ENCODE peak calls at places on chromosomes 11 and 22, in seven cellular contexts. One of them, this sample, is unnamed.
A peak's percentile ranks its signal among the peaks of the same experiment; 100 is the strongest.

GRCh38 chr11:121344824-121345223 is 52.3 kb downstream of the SC5D start:
- DNase-seq in HepG2: no peak
- DNase-seq in GM23338: no peak
- DNase-seq in astrocyte: no peak
- DNase-seq in IMR-90: no peak
- DNase-seq in HCT116: no peak
- DNase-seq in hepatocyte: no peak
- DNase-seq in this sample: no peak

GRCh38 chr11:120122921-120123683 is 14.8 kb downstream of the TRIM29 start:
- DNase-seq in HepG2: no peak
- DNase-seq in GM23338: no peak
- DNase-seq in astrocyte: no peak
- DNase-seq in IMR-90: no peak
- DNase-seq in HCT116: no peak
- DNase-seq in hepatocyte: no peak
- DNase-seq in this sample: no peak

GRCh38 chr11:105229758-105230157 is 90.2 kb upstream of the CARD18 start:
- DNase-seq in HepG2: no peak
- DNase-seq in GM23338: no peak
- DNase-seq in astrocyte: no peak
- DNase-seq in IMR-90: peak; percentile 34
- DNase-seq in HCT116: no peak
- DNase-seq in hepatocyte: no peak
- DNase-seq in this sample: no peak

GRCh38 chr11:19595499-19595839 is 117.2 kb upstream of the NAV2 start:
- DNase-seq in HepG2: no peak
- DNase-seq in GM23338: no peak
- DNase-seq in astrocyte: no peak
- DNase-seq in IMR-90: no peak
- DNase-seq in HCT116: no peak
- DNase-seq in hepatocyte: no peak
- DNase-seq in this sample: no peak

GRCh38 chr11:114877976-114878375 is 199.6 kb downstream of the NXPE2 start:
- DNase-seq in HepG2: no peak
- DNase-seq in GM23338: no peak
- DNase-seq in astrocyte: no peak
- DNase-seq in IMR-90: no peak
- DNase-seq in HCT116: no peak
- DNase-seq in hepatocyte: no peak
- DNase-seq in this sample: no peak

GRCh38 chr11:113644605-113645004 is 61.5 kb downstream of the TMPRSS5 start:
- DNase-seq in HepG2: no peak
- DNase-seq in GM23338: no peak
- DNase-seq in astrocyte: no peak
- DNase-seq in IMR-90: no peak
- DNase-seq in HCT116: no peak
- DNase-seq in hepatocyte: no peak
- DNase-seq in this sample: no peak

GRCh38 chr11:123630126-123630531 is 24.3 kb downstream of the SCN3B start:
- DNase-seq in HepG2: no peak
- DNase-seq in GM23338: no peak
- DNase-seq in astrocyte: no peak
- DNase-seq in IMR-90: no peak
- DNase-seq in HCT116: no peak
- DNase-seq in hepatocyte: no peak
- DNase-seq in this sample: no peak

GRCh38 chr22:37739000-37739399 is 42.2 kb downstream of the TRIOBP start:
- DNase-seq in HepG2: no peak
- DNase-seq in GM23338: no peak
- DNase-seq in astrocyte: no peak
- DNase-seq in IMR-90: peak; percentile 87
- DNase-seq in HCT116: no peak
- DNase-seq in hepatocyte: peak; percentile 63
- DNase-seq in this sample: no peak

GRCh38 chr22:48057116-48057835 is 1294.8 kb downstream of the TBC1D22A start:
- DNase-seq in HepG2: no peak
- DNase-seq in GM23338: no peak
- DNase-seq in astrocyte: no peak
- DNase-seq in IMR-90: no peak
- DNase-seq in HCT116: no peak
- DNase-seq in hepatocyte: no peak
- DNase-seq in this sample: no peak

GRCh38 chr11:119592642-119593041 is 136.4 kb downstream of the NECTIN1 start:
- DNase-seq in HepG2: no peak
- DNase-seq in GM23338: no peak
- DNase-seq in astrocyte: no peak
- DNase-seq in IMR-90: no peak
- DNase-seq in HCT116: no peak
- DNase-seq in hepatocyte: no peak
- DNase-seq in this sample: no peak

GRCh38 chr22:49473286-49473685 is 354.4 kb downstream of the BRD1 start:
- DNase-seq in HepG2: no peak
- DNase-seq in GM23338: no peak
- DNase-seq in astrocyte: no peak
- DNase-seq in IMR-90: no peak
- DNase-seq in HCT116: no peak
- DNase-seq in hepatocyte: no peak
- DNase-seq in this sample: no peak

GRCh38 chr22:37213941-37214340 is 1.7 kb upstream of the SSTR3 start:
- DNase-seq in HepG2: no peak
- DNase-seq in GM23338: no peak
- DNase-seq in astrocyte: no peak
- DNase-seq in IMR-90: no peak
- DNase-seq in HCT116: no peak
- DNase-seq in hepatocyte: no peak
- DNase-seq in this sample: no peak

GRCh38 chr11:68574308-68574707 is 110.0 kb upstream of the GAL start:
- DNase-seq in HepG2: no peak
- DNase-seq in GM23338: no peak
- DNase-seq in astrocyte: peak; percentile 54
- DNase-seq in IMR-90: peak; percentile 75
- DNase-seq in HCT116: no peak
- DNase-seq in hepatocyte: no peak
- DNase-seq in this sample: no peak

GRCh38 chr11:119764108-119764874 is 35.3 kb upstream of the NECTIN1 start:
- DNase-seq in HepG2: no peak
- DNase-seq in GM23338: peak; percentile 32
- DNase-seq in astrocyte: peak; percentile 72
- DNase-seq in IMR-90: peak; percentile 42
- DNase-seq in HCT116: no peak
- DNase-seq in hepatocyte: peak; percentile 62
- DNase-seq in this sample: no peak

GRCh38 chr11:112831969-112832368 is 129.3 kb upstream of the NCAM1 start:
- DNase-seq in HepG2: no peak
- DNase-seq in GM23338: no peak
- DNase-seq in astrocyte: no peak
- DNase-seq in IMR-90: no peak
- DNase-seq in HCT116: no peak
- DNase-seq in hepatocyte: no peak
- DNase-seq in this sample: no peak

GRCh38 chr22:23533328-23533762 is 46.7 kb downstream of the IGLL1 start:
- DNase-seq in HepG2: peak; percentile 59
- DNase-seq in GM23338: peak; percentile 91
- DNase-seq in astrocyte: no peak
- DNase-seq in IMR-90: peak; percentile 10
- DNase-seq in HCT116: no peak
- DNase-seq in hepatocyte: peak; percentile 84
- DNase-seq in this sample: peak; percentile 88

GRCh38 chr22:29202231-29203192 is 3.2 kb upstream of the EMID1 start:
- DNase-seq in HepG2: peak; percentile 38
- DNase-seq in GM23338: peak; percentile 68
- DNase-seq in astrocyte: peak; percentile 46
- DNase-seq in IMR-90: peak; percentile 55
- DNase-seq in HCT116: no peak
- DNase-seq in hepatocyte: no peak
- DNase-seq in this sample: peak; percentile 86

GRCh38 chr22:30947821-30948454 is 20.6 kb downstream of the MORC2 start:
- DNase-seq in HepG2: peak; percentile 26
- DNase-seq in GM23338: peak; percentile 48
- DNase-seq in astrocyte: peak; percentile 23
- DNase-seq in IMR-90: peak; percentile 70
- DNase-seq in HCT116: peak; percentile 16
- DNase-seq in hepatocyte: peak; percentile 70
- DNase-seq in this sample: peak; percentile 62

GRCh38 chr11:34576331-34576730 is 44.6 kb upstream of the EHF start:
- DNase-seq in HepG2: no peak
- DNase-seq in GM23338: no peak
- DNase-seq in astrocyte: peak; percentile 18
- DNase-seq in IMR-90: peak; percentile 11
- DNase-seq in HCT116: no peak
- DNase-seq in hepatocyte: no peak
- DNase-seq in this sample: no peak

GRCh38 chr11:110710520-110711381 is 1.5 kb downstream of the ARHGAP20 start:
- DNase-seq in HepG2: peak; percentile 9
- DNase-seq in GM23338: peak; percentile 62
- DNase-seq in astrocyte: peak; percentile 17
- DNase-seq in IMR-90: peak; percentile 51
- DNase-seq in HCT116: no peak
- DNase-seq in hepatocyte: peak; percentile 28
- DNase-seq in this sample: no peak

GRCh38 chr11:133197425-133197824 is 334.9 kb downstream of the OPCML start:
- DNase-seq in HepG2: no peak
- DNase-seq in GM23338: no peak
- DNase-seq in astrocyte: peak; percentile 5
- DNase-seq in IMR-90: no peak
- DNase-seq in HCT116: no peak
- DNase-seq in hepatocyte: no peak
- DNase-seq in this sample: no peak

GRCh38 chr11:57499983-57500461 is 15.5 kb downstream of the SLC43A1 start:
- DNase-seq in HepG2: no peak
- DNase-seq in GM23338: no peak
- DNase-seq in astrocyte: no peak
- DNase-seq in IMR-90: no peak
- DNase-seq in HCT116: no peak
- DNase-seq in hepatocyte: no peak
- DNase-seq in this sample: no peak
- H3K4me3 ChIP-seq in HepG2: no peak overlapping the region
- H3K4me3 ChIP-seq in GM23338: peak overlapping the region; percentile 42
- H3K4me3 ChIP-seq in astrocyte: peak overlapping the region; percentile 40
- H3K4me3 ChIP-seq in IMR-90: peak overlapping the region; percentile 23
- H3K4me3 ChIP-seq in HCT116: peak overlapping the region; percentile 49
- H3K4me3 ChIP-seq in hepatocyte: no peak overlapping the region
- H3K4me3 ChIP-seq in this sample: no peak overlapping the region

GRCh38 chr11:85656777-85657176 is 8.2 kb downstream of the CREBZF start:
- DNase-seq in HepG2: no peak
- DNase-seq in GM23338: no peak
- DNase-seq in astrocyte: no peak
- DNase-seq in IMR-90: no peak
- DNase-seq in HCT116: no peak
- DNase-seq in hepatocyte: no peak
- DNase-seq in this sample: no peak
- H4K20me1 ChIP-seq in HepG2: peaks cover 7% of the 10 kb centered on the region
- H4K20me1 ChIP-seq in GM23338: peaks cover 18% of the 10 kb centered on the region
- H4K20me1 ChIP-seq in astrocyte: peaks cover 46% of the 10 kb centered on the region
- H4K20me1 ChIP-seq in IMR-90: peaks cover 24% of the 10 kb centered on the region
- H4K20me1 ChIP-seq in HCT116: peaks cover 44% of the 10 kb centered on the region
- H4K20me1 ChIP-seq in hepatocyte: peaks cover 47% of the 10 kb centered on the region
- H4K20me1 ChIP-seq in this sample: peaks cover 30% of the 10 kb centered on the region

DNA sequence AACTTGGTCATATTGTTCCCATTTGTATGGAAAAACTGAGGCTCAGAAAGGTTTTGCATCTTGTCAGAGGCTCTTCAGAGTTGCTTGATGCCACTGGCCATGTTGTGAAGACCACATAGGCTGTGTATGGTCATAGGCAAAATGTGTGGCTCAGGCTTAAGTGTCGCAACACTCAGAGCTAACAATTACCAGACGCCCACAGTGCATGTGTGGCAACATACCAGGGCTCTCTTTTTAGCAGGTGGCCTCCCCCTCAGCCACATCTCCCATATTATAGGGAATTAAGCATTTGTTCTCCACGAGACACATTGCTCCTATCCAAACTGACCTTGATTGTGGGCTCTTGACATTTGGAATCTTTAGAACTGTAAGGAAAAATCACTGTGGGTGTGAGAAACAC is 802.5 kb downstream of the DLG2 start:
- DNase-seq in HepG2: no peak
- DNase-seq in GM23338: no peak
- DNase-seq in astrocyte: no peak
- DNase-seq in IMR-90: no peak
- DNase-seq in HCT116: no peak
- DNase-seq in hepatocyte: no peak
- DNase-seq in this sample: no peak
- H3K4me3 ChIP-seq in HepG2: no peak overlapping the region
- H3K4me3 ChIP-seq in GM23338: no peak overlapping the region
- H3K4me3 ChIP-seq in astrocyte: no peak overlapping the region
- H3K4me3 ChIP-seq in IMR-90: no peak overlapping the region
- H3K4me3 ChIP-seq in HCT116: no peak overlapping the region
- H3K4me3 ChIP-seq in hepatocyte: no peak overlapping the region
- H3K4me3 ChIP-seq in this sample: no peak overlapping the region

DNA sequence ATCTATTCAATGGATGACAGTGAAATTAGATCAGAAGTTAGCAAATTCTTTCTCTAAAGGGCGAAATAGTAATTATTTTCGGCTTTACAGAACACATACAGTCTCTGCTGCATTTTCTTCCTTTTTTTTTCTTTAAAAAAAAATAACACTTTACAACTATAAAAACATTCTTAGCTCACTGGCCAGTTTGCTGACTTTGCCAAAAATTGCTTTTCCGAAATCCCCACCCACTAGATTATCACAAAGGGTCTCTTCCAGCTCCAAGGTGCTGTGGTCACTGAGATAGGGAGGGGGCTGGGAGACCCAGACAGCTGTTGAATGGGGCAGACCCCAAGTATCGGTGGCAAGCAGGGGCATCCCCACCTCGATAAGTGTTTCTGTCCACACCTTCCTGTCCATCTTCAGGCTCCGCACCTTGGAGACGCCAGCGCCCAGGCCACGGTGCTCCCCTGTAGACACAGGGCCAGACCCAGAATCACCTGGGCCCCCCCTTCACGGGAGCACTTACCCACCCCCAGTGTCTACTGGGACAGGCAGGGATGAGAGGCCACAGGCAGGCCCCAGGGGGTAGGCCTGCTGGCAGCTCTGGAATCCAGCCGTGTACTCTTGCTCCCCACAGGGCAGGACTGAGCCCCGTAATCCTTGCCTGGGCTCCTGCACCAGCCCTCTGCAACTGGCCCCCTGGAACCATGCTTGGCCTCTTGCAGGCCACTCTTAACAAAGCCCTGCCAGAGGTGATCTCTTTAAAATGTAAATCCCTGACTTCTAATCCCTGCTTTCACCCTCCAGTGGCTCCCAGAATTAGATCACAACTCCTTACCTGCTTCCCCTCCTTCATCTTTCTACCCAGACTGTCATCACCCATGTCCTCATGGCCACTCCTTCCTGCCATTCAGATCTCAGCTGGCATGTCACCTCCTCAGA is 31.5 kb upstream of the PDE2A start:
- DNase-seq in HepG2: no peak
- DNase-seq in GM23338: peak; percentile 51
- DNase-seq in astrocyte: no peak
- DNase-seq in IMR-90: no peak
- DNase-seq in HCT116: no peak
- DNase-seq in hepatocyte: no peak
- DNase-seq in this sample: no peak
- H4K20me1 ChIP-seq in HepG2: no peaks in the 10 kb centered on the region
- H4K20me1 ChIP-seq in GM23338: peaks cover 5% of the 10 kb centered on the region
- H4K20me1 ChIP-seq in astrocyte: peaks cover 45% of the 10 kb centered on the region
- H4K20me1 ChIP-seq in IMR-90: peaks cover 28% of the 10 kb centered on the region
- H4K20me1 ChIP-seq in HCT116: no peaks in the 10 kb centered on the region
- H4K20me1 ChIP-seq in hepatocyte: no peaks in the 10 kb centered on the region
- H4K20me1 ChIP-seq in this sample: peaks cover 18% of the 10 kb centered on the region

This sample was measured in Karpas-422.